ENCODE peak calls at places on chromosomes 13 and 19, in four cellular contexts. P is A549, H is body of pancreas, S is suprapubic skin. W is an unnamed sample.
A peak's percentile ranks its signal among the peaks of the same experiment; 100 is the strongest.

GRCh38 chr13:21675095-21676007 is 4.5 kb downstream of the FGF9 start:
- DNase-seq in P (no peak), H (peak; percentile 56), S (no peak), W (no peak)

GRCh38 chr19:42032428-42032827 is 37.6 kb downstream of the GRIK5 start:
- DNase-seq in P (no peak), H (no peak), S (no peak), W (no peak)

GRCh38 chr13:44243198-44243852 is 130.3 kb upstream of the SERP2 start:
- DNase-seq in P (peak; percentile 66), H (no peak), S (no peak), W (no peak)

GRCh38 chr19:29966594-29967249 is 24.7 kb downstream of the URI1 start:
- DNase-seq in P (peak; percentile 57), H (no peak), S (no peak), W (no peak)

GRCh38 chr13:92716749-92717148 is 509.9 kb upstream of the GPC6 start:
- DNase-seq in P (no peak), H (no peak), S (no peak), W (no peak)

GRCh38 chr13:40494513-40494912 is 171.9 kb downstream of the FOXO1 start:
- DNase-seq in P (no peak), H (no peak), S (no peak), W (no peak)

GRCh38 chr19:39553082-39553652 is 13.2 kb upstream of the EID2 start:
- DNase-seq in P (no peak), H (no peak), S (no peak), W (no peak)

GRCh38 chr13:51764184-51765141 is 39.5 kb downstream of the DHRS12 start:
- DNase-seq in P (peak; percentile 42), H (peak; percentile 81), S (peak; percentile 91), W (no peak)

GRCh38 chr13:29707876-29708543 is 112.5 kb upstream of the SLC7A1 start:
- DNase-seq in P (peak; percentile 32), H (peak; percentile 55), S (no peak), W (peak; percentile 42)

GRCh38 chr13:33548065-33548464 is 262.5 kb upstream of the STARD13 start:
- DNase-seq in P (no peak), H (no peak), S (no peak), W (no peak)

GRCh38 chr19:14440049-14440448 is 6.9 kb downstream of the PKN1 start:
- DNase-seq in P (no peak), H (no peak), S (no peak), W (no peak)

GRCh38 chr13:73702419-73703071 is 431.7 kb downstream of the KLF12 start:
- DNase-seq in P (no peak), H (no peak), S (no peak), W (no peak)

GRCh38 chr19:10112037-10112751 is 701 bp downstream of the P2RY11 start:
- DNase-seq in P (peak; percentile 50), H (no peak), S (no peak), W (no peak)

GRCh38 chr13:29845440-29846056 is 4.9 kb downstream of the UBL3 start:
- DNase-seq in P (peak; percentile 21), H (no peak), S (no peak), W (no peak)

GRCh38 chr13:48977973-48978372 is 2.3 kb downstream of the FNDC3A start:
- DNase-seq in P (no peak), H (no peak), S (no peak), W (no peak)

GRCh38 chr19:10412257-10412977 is 7.9 kb upstream of the PDE4A start:
- DNase-seq in P (no peak), H (no peak), S (no peak), W (no peak)

GRCh38 chr13:113887700-113888201 is 23.9 kb upstream of the GAS6 start:
- DNase-seq in P (no peak), H (no peak), S (no peak), W (no peak)

GRCh38 chr13:101875717-101876393 is 423.4 kb downstream of the ITGBL1 start:
- DNase-seq in P (peak; percentile 28), H (no peak), S (no peak), W (peak; percentile 5)

GRCh38 chr19:15891434-15891833 is 6.4 kb downstream of the CYP4F2 start:
- DNase-seq in P (no peak), H (no peak), S (no peak), W (no peak)

GRCh38 chr19:15487038-15487437 is 7.7 kb upstream of the PGLYRP2 start:
- DNase-seq in P (no peak), H (no peak), S (no peak), W (no peak)

GRCh38 chr19:48614436-48615144 is at the start of gene FAM83E:
- DNase-seq in P (peak; percentile 61), H (no peak), S (peak; percentile 72), W (no peak)

GRCh38 chr19:43148233-43148632 is 38.1 kb downstream of the PSG5 start:
- DNase-seq in P (no peak), H (no peak), S (no peak), W (peak; percentile 31)

GRCh38 chr13:111476197-111476596 is 155.8 kb downstream of the TEX29 start:
- DNase-seq in P (no peak), H (no peak), S (no peak), W (no peak)
- TF ChIP-seq POLR2A in P (no peak), H (no peak), S (no peak), W (no peak)

GRCh38 chr19:3080281-3080680 is 13.9 kb upstream of the GNA11 start:
- DNase-seq in P (no peak), H (no peak), S (no peak), W (no peak)
- TF ChIP-seq POLR2A in P (no peak), H (no peak), S (no peak), W (no peak)

GRCh38 chr13:72561791-72562190 is 165.6 kb downstream of the MZT1 start:
- DNase-seq in P (no peak), H (no peak), S (no peak), W (no peak)

GRCh38 chr13:72562686-72563085 is 164.7 kb downstream of the MZT1 start:
- DNase-seq in P (no peak), H (no peak), S (no peak), W (no peak)

GRCh38 chr13:72555601-72556000 is 171.8 kb downstream of the MZT1 start:
- DNase-seq in P (no peak), H (no peak), S (no peak), W (no peak)

DNA sequence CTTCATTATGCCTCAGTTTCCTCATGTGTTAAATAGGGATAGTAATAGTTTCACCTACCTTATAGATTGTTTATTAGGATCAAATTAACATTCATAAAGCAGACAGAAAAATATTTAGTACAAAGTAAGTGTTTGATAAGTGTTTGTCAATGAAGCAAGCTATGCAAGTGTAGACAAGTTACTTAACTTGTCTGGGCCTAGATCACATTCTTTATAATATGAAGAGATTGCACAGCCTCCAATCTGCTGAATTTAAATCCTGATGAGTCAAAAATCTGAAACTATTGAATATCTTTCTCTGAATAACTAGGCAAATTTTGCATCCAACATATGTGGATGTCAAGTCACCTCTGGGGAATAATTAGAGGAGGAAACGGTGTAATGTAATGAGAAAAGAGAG is 170.5 kb downstream of the MZT1 start:
- DNase-seq in P (no peak), H (no peak), S (no peak), W (no peak)
- TF ChIP-seq POLR2A in P (no peak), H (no peak), S (no peak), W (no peak)

DNA sequence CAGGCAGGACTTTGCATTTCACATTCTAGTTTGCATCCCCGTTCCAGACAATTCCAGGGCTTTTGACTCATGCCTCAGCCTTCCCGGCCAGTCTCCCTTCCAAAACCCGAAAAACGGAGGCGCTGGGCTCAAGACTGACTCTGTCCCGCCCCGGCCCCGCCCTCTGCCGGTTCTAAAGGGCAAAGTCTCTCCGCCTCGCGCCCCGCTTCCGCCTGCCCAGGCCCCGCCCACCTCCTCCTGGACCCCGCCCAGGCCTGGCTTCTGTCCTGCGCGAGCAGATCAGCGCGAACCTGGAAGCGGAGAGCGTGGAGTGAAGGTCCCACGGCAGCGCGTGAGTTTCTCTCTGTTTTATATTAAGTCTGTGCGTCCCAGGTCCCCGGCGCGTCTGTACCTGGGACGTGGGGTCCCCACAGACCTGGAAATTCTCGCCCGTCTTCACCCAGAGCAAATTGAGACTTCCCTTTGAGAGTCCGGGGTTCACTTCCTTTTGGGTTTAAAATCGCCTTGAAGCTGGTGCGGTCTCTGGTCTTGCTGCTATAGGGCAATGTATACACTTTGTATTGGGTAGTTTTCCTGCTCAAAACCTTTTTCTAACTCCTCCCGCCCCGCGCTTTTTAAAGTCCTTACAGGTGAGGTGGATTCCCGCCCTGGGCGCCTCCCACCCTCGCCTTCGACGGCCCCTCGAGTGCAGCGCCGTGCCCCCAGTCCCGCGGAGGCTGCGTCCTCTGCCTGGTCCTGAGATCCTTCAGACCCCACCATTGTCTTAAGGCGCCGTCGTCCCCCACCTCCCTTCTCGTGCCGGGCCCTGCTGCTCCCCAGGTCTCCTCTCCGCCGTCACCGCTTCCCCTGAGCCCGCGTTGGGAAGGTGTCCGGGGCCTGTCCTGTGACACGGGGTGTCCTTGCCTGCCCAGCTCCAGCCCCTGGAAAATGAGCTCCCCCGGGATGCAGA is 31.2 kb downstream of the ZNF701 start:
- DNase-seq in P (no peak), H (peak; percentile 95), S (peak; percentile 97), W (peak; percentile 76)
- TF ChIP-seq POLR2A in P (no peak), H (no peak), S (no peak), W (peak; percentile 67)

GRCh38 chr13:94601446-94602431 is at the start of gene GPR180:
- DNase-seq in P (peak; percentile 98), H (peak; percentile 96), S (peak; percentile 97), W (peak; percentile 97)
- TF ChIP-seq POLR2A in P (peak; percentile 61), H (peak; percentile 78), S (no peak), W (peak; percentile 78)

DNA sequence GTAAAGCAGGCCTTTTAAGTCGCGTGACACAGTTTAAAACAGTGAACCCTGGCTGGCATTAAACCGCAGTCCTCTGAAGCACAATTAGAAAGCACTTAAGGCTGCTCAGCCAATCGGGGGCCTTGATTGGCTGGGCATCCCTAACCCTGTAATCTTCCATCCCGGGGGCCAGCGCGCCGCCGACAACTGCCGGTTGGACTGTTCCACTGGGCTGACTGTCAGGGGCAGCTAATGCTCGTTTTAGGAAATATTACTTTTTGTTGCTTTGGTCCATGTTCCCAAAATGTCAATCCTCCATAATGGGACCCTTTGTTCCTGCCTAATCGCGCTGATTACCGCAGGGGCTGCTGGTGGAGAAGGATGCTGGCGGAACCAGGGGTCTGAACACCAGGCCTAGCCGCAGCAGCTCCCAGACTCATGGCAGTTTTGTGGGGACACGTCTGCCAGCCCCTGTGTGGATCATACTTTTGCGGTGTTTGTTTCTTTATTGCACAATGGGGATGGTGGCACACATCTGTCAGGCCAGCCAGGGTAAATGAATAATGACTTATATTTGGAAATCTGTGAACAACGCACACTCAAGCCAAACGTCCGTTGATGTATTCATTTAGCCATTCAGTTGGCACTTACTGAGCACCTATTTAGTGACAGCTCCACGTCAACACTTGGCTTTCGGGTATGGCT is 127.1 kb upstream of the SPACA7 start:
- DNase-seq in P (no peak), H (no peak), S (no peak), W (no peak)
- TF ChIP-seq POLR2A in P (no peak), H (no peak), S (no peak), W (no peak)

GRCh38 chr13:27258637-27259377 is 7.4 kb downstream of the RPL21 start:
- DNase-seq in P (no peak), H (no peak), S (no peak), W (no peak)
- TF ChIP-seq POLR2A in P (no peak), H (no peak), S (no peak), W (no peak)